ENCODE peak calls at places on chromosomes 16 and 17, in four cellular contexts. F is A549; U is Jurkat, Clone E6-1; A is colonic mucosa. G is an unnamed sample.

GRCh38 chr16:85395207-85395912 is 217.8 kb upstream of the GSE1 start:
- DNase-seq in F (peak), U (no peak), A (peak), G (peak)

GRCh38 chr17:6376901-6377300 is 58.0 kb downstream of the AIPL1 start:
- DNase-seq in F (no peak), U (no peak), A (no peak), G (no peak)

GRCh38 chr17:15404116-15404730 is 62.8 kb upstream of the TEKT3 start:
- DNase-seq in F (no peak), U (no peak), A (no peak), G (peak)

GRCh38 chr17:38605852-38606645 is at the start of gene SRCIN1:
- DNase-seq in F (peak), U (peak), A (peak), G (peak)

GRCh38 chr16:4660454-4661007 is 32.8 kb upstream of the NUDT16L1 start:
- DNase-seq in F (no peak), U (peak), A (no peak), G (no peak)

GRCh38 chr16:78609542-78610253 is 510.2 kb downstream of the WWOX start:
- DNase-seq in F (no peak), U (no peak), A (no peak), G (no peak)

GRCh38 chr17:75454193-75454592 is 2.2 kb upstream of the TMEM94 start:
- DNase-seq in F (no peak), U (no peak), A (no peak), G (no peak)

GRCh38 chr16:85984947-85985451 is 86.0 kb downstream of the IRF8 start:
- DNase-seq in F (no peak), U (no peak), A (peak), G (no peak)

GRCh38 chr16:72013389-72013788 is 4.8 kb downstream of the DHODH start:
- DNase-seq in F (no peak), U (no peak), A (no peak), G (no peak)

GRCh38 chr16:23874613-23875294 is 39.0 kb downstream of the PRKCB start:
- DNase-seq in F (no peak), U (no peak), A (no peak), G (no peak)

G was measured in T1000.